ENCODE peak calls at places on chromosomes 13 and 19, in ten cellular contexts. Y is right atrium auricular region; L is GM23248; F is PC-3; D is stomach; H is osteoblast; U is effector memory CD4-positive, alpha-beta T cell; R is Caco-2; M is pancreas; P is GM23338. G is an unnamed sample.

GRCh38 chr19:32104465-32105235 is 240.8 kb upstream of the ZNF507 start:
- DNase-seq in Y (no peak), U (no peak), D (no peak), H (no peak), L (no peak), M (no peak), F (peak; percentile 35), P (peak; percentile 8), R (peak; percentile 64), G (no peak)

GRCh38 chr19:11708457-11708856 is 30.3 kb downstream of the ZNF823 start:
- DNase-seq in U (no peak), Y (no peak), D (no peak), M (no peak), L (no peak), F (no peak), P (no peak), H (no peak), R (no peak), G (no peak)

GRCh38 chr13:20796791-20797513 is 23.2 kb upstream of the EEF1AKMT1 start:
- DNase-seq in U (no peak), F (peak; percentile 31), Y (no peak), L (peak; percentile 59), R (no peak), M (no peak), H (peak; percentile 66), D (no peak), P (no peak), G (no peak)

GRCh38 chr13:112752711-112753541 is 63.1 kb downstream of the ATP11A start:
- DNase-seq in U (no peak), R (no peak), Y (no peak), D (no peak), P (no peak), F (no peak), H (peak; percentile 60), L (no peak), M (no peak), G (no peak)

GRCh38 chr19:14474827-14475226 is 327 bp downstream of the PTGER1 start:
- DNase-seq in M (no peak), Y (no peak), R (no peak), H (peak; percentile 87), U (no peak), D (no peak), L (no peak), P (no peak), F (no peak), G (no peak)

GRCh38 chr13:52158629-52159158 is 703 bp downstream of the NEK3 start:
- DNase-seq in R (no peak), L (peak; percentile 74), P (peak; percentile 54), U (no peak), D (no peak), Y (peak; percentile 70), F (peak; percentile 1), M (peak; percentile 21), H (peak; percentile 89), G (peak; percentile 56)

GRCh38 chr13:59755647-59756290 is 408.0 kb downstream of the DIAPH3 start:
- DNase-seq in L (peak; percentile 19), F (peak; percentile 42), Y (no peak), H (peak; percentile 49), U (no peak), P (no peak), M (no peak), R (no peak), D (no peak), G (no peak)

GRCh38 chr19:5339470-5339949 is 1.1 kb downstream of the PTPRS start:
- DNase-seq in F (no peak), U (no peak), R (no peak), H (peak; percentile 81), L (peak; percentile 11), M (peak; percentile 42), D (no peak), Y (no peak), P (no peak), G (peak; percentile 91)

GRCh38 chr19:3033595-3034193 is 4.6 kb upstream of the TLE2 start:
- DNase-seq in M (peak; percentile 35), F (no peak), D (no peak), L (no peak), Y (no peak), U (no peak), R (no peak), P (no peak), H (peak; percentile 38), G (no peak)

GRCh38 chr19:3028305-3029069 is 593 bp downstream of the TLE2 start:
- DNase-seq in M (peak; percentile 54), F (no peak), P (peak; percentile 79), R (peak; percentile 57), D (no peak), L (no peak), U (no peak), H (peak; percentile 91), Y (no peak), G (peak; percentile 87)

GRCh38 chr19:3034194-3034844 is 5.2 kb upstream of the TLE2 start:
- DNase-seq in H (peak; percentile 49), F (no peak), M (peak; percentile 39), Y (no peak), R (peak; percentile 66), U (no peak), P (no peak), L (no peak), D (no peak), G (no peak)

GRCh38 chr19:3029070-3029923 is at the start of gene TLE2:
- DNase-seq in P (peak; percentile 52), H (peak; percentile 92), M (peak; percentile 59), U (no peak), Y (no peak), L (peak; percentile 38), F (no peak), D (peak; percentile 39), R (no peak), G (peak; percentile 84)

GRCh38 chr19:3031607-3031867 is 2.5 kb upstream of the TLE2 start:
- DNase-seq in U (no peak), L (no peak), R (no peak), H (no peak), M (no peak), F (no peak), P (no peak), Y (no peak), D (no peak), G (no peak)
- H3K27me3 ChIP-seq in U (no peaks in the 10 kb centered on the region), L (no peaks in the 10 kb centered on the region), R (no peaks in the 10 kb centered on the region), H (peaks cover 45% of the 10 kb centered on the region), M (no peaks in the 10 kb centered on the region), F (no peaks in the 10 kb centered on the region), P (peaks cover 80% of the 10 kb centered on the region), Y (no peaks in the 10 kb centered on the region), D (peaks cover 33% of the 10 kb centered on the region), G (peaks cover 29% of the 10 kb centered on the region)

GRCh38 chr19:18604820-18605159 is 1.8 kb downstream of the CRLF1 start:
- DNase-seq in Y (no peak), R (no peak), F (no peak), L (no peak), H (peak; percentile 85), D (no peak), U (no peak), P (no peak), M (no peak), G (peak; percentile 61)

GRCh38 chr19:18606281-18607221 is at the start of gene CRLF1:
- DNase-seq in M (no peak), D (no peak), H (peak; percentile 87), R (no peak), F (no peak), U (no peak), L (no peak), Y (no peak), P (peak; percentile 46), G (peak; percentile 85)

GRCh38 chr19:18603958-18604819 is 2.4 kb downstream of the CRLF1 start:
- DNase-seq in H (peak; percentile 87), R (no peak), D (no peak), P (peak; percentile 59), U (no peak), Y (no peak), L (no peak), F (no peak), M (peak; percentile 37), G (peak; percentile 78)

GRCh38 chr19:18605196-18605545 is 1.4 kb downstream of the CRLF1 start:
- DNase-seq in R (no peak), P (no peak), Y (no peak), F (no peak), D (no peak), H (no peak), M (no peak), U (no peak), L (no peak), G (peak; percentile 81)

GRCh38 chr19:18605546-18606280 is 886 bp downstream of the CRLF1 start:
- DNase-seq in D (no peak), U (no peak), Y (no peak), P (peak; percentile 39), L (peak; percentile 35), R (no peak), F (no peak), H (peak; percentile 90), M (no peak), G (peak; percentile 80)
- H3K27me3 ChIP-seq in D (peaks cover 96% of the 10 kb centered on the region), U (peaks cover 72% of the 10 kb centered on the region), Y (peaks cover 37% of the 10 kb centered on the region), P (peaks cover 96% of the 10 kb centered on the region), L (peaks cover 51% of the 10 kb centered on the region), R (peaks cover 6% of the 10 kb centered on the region), F (peaks cover 59% of the 10 kb centered on the region), H (peaks cover 38% of the 10 kb centered on the region), M (no peaks in the 10 kb centered on the region), G (peaks cover 78% of the 10 kb centered on the region)

GRCh38 chr19:27843861-27844260 is 1369.1 kb downstream of the UQCRFS1 start:
- DNase-seq in F (no peak), D (no peak), L (no peak), Y (no peak), M (no peak), U (no peak), P (no peak), H (peak; percentile 58), R (no peak), G (no peak)
- H3K27me3 ChIP-seq in F (no peaks in the 10 kb centered on the region), D (no peaks in the 10 kb centered on the region), L (no peaks in the 10 kb centered on the region), Y (no peaks in the 10 kb centered on the region), M (no peaks in the 10 kb centered on the region), U (no peaks in the 10 kb centered on the region), P (no peaks in the 10 kb centered on the region), H (no peaks in the 10 kb centered on the region), R (no peaks in the 10 kb centered on the region), G (no peaks in the 10 kb centered on the region)

GRCh38 chr19:3868770-3869456 is at the start of gene ZFR2:
- DNase-seq in P (peak; percentile 87), H (peak; percentile 76), U (peak; percentile 12), Y (no peak), R (peak; percentile 52), F (no peak), M (no peak), D (no peak), L (no peak), G (peak; percentile 95)

GRCh38 chr19:3873151-3873550 is 4.3 kb upstream of the ZFR2 start:
- DNase-seq in R (no peak), Y (no peak), L (no peak), F (no peak), M (no peak), P (no peak), D (no peak), H (peak; percentile 58), U (no peak), G (no peak)

GRCh38 chr19:3866798-3867638 is 1.8 kb downstream of the ZFR2 start:
- DNase-seq in M (no peak), D (no peak), P (no peak), L (no peak), F (no peak), Y (no peak), R (no peak), H (peak; percentile 53), U (no peak), G (no peak)

GRCh38 chr19:3863648-3864047 is 5.2 kb downstream of the ZFR2 start:
- DNase-seq in Y (no peak), F (no peak), U (no peak), L (no peak), D (no peak), M (no peak), P (no peak), R (no peak), H (peak; percentile 34), G (no peak)

DNA sequence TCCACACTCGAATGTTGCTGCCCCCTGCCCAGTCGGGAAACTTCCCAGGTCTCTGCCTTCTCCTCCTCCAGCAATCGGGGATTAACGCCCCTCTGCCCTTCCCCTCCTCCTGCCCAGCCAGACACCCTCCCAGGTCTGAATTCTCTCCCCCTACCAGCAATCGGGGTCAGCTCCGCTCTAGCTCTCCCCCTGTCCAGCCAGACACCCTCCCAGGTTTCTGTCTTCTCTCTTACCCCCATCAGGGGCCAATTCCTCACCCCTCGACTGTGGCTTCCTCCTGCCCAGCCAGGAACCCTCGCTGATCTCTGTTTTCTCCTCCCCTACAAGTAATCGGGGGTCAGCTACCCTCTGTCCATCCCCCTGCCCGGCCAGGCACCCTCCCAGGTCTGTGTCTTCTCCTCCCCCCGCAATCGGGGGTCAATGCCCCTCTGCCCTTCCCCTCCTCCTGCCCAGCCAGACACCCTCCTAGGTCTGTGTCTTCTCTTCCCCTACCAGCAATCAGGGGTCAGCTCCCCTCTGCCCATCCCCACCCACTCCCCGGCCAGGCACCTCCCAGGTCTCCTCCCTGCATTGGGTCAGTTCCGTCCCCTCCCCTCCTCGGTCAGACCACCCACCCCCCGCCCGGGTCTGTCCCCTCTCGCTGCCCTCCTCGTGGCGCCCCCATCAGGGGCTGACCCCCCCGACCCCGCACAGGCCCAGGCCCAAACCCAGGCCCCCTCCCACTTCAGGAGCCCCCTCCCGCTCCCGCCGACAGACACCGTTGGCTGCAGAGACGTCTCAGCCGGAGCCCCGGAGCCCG is 668 bp downstream of the ZFR2 start:
- DNase-seq in M (no peak), H (peak; percentile 62), R (no peak), L (no peak), U (no peak), Y (no peak), P (peak; percentile 55), D (no peak), F (no peak), G (peak; percentile 90)
- H3K27me3 ChIP-seq in M (no peaks in the 10 kb centered on the region), H (peaks cover 37% of the 10 kb centered on the region), R (no peaks in the 10 kb centered on the region), L (peaks cover 47% of the 10 kb centered on the region), U (peaks cover 20% of the 10 kb centered on the region), Y (peaks cover 20% of the 10 kb centered on the region), P (peaks cover 12% of the 10 kb centered on the region), D (peaks cover 88% of the 10 kb centered on the region), F (peaks cover 27% of the 10 kb centered on the region), G (peaks cover 9% of the 10 kb centered on the region)